ENCODE peak calls at places on chromosomes 5 and 9, in nine cellular contexts. X, P, T, N, A, C, L, O and M are unnamed samples.

GRCh38 chr9:126775926-126776325 is 28.9 kb upstream of the ZBTB43 start:
- DNase-seq in X (no peak), P (no peak), T (no peak), N (no peak), A (no peak), C (no peak), L (no peak), O (no peak), M (no peak)

GRCh38 chr9:138121438-138122050 is 244.0 kb downstream of the CACNA1B start:
- DNase-seq in X (no peak), P (no peak), T (no peak), N (no peak), A (no peak), C (no peak), L (no peak), O (no peak), M (no peak)

GRCh38 chr5:136192526-136193395 is at the start of gene SMIM32:
- DNase-seq in X (no peak), P (peak; percentile 4), T (no peak), N (no peak), A (no peak), C (no peak), L (peak; percentile 58), O (peak; percentile 4), M (peak; percentile 25)

GRCh38 chr5:124439609-124440008 is 306.8 kb downstream of the ZNF608 start:
- DNase-seq in X (no peak), P (no peak), T (no peak), N (no peak), A (no peak), C (no peak), L (no peak), O (no peak), M (no peak)

GRCh38 chr9:88694625-88695024 is 159.6 kb downstream of the NXNL2 start:
- DNase-seq in X (no peak), P (peak; percentile 28), T (peak; percentile 64), N (peak; percentile 37), A (no peak), C (no peak), L (no peak), O (no peak), M (no peak)

GRCh38 chr9:129109952-129110739 is 447 bp downstream of the CRAT start:
- DNase-seq in X (no peak), P (no peak), T (no peak), N (no peak), A (no peak), C (no peak), L (peak; percentile 74), O (no peak), M (no peak)

GRCh38 chr5:89301572-89302025 is 418.6 kb upstream of the MEF2C start:
- DNase-seq in X (no peak), P (no peak), T (no peak), N (no peak), A (no peak), C (peak; percentile 38), L (no peak), O (no peak), M (no peak)

GRCh38 chr5:132283423-132284043 is 10.7 kb upstream of the SLC22A4 start:
- DNase-seq in X (no peak), P (peak; percentile 73), T (peak; percentile 45), N (peak; percentile 67), A (no peak), C (peak; percentile 55), L (no peak), O (no peak), M (peak; percentile 62)

GRCh38 chr5:1276930-1277329 is 17.9 kb downstream of the TERT start:
- DNase-seq in X (no peak), P (no peak), T (no peak), N (no peak), A (no peak), C (no peak), L (no peak), O (no peak), M (no peak)

GRCh38 chr9:7549261-7549660 is 250.3 kb downstream of the DMAC1 start:
- DNase-seq in X (peak; percentile 1), P (no peak), T (no peak), N (no peak), A (no peak), C (no peak), L (no peak), O (no peak), M (no peak)

GRCh38 chr9:34505370-34506120 is 17.2 kb downstream of the ENHO start:
- DNase-seq in X (no peak), P (no peak), T (no peak), N (no peak), A (no peak), C (no peak), L (peak; percentile 32), O (no peak), M (no peak)

GRCh38 chr9:74577956-74578355 is 80.8 kb downstream of the RORB start:
- DNase-seq in X (peak; percentile 67), P (peak; percentile 3), T (peak; percentile 10), N (no peak), A (no peak), C (no peak), L (no peak), O (no peak), M (no peak)

GRCh38 chr5:56815657-56816545 is 552 bp downstream of the MAP3K1 start:
- DNase-seq in X (no peak), P (no peak), T (no peak), N (no peak), A (peak; percentile 32), C (peak; percentile 54), L (peak; percentile 68), O (peak; percentile 58), M (no peak)

GRCh38 chr9:128552744-128553221 is 396 bp downstream of the SPTAN1 start:
- DNase-seq in X (peak; percentile 36), P (peak; percentile 47), T (no peak), N (peak; percentile 30), A (peak; percentile 48), C (peak; percentile 69), L (peak; percentile 79), O (peak; percentile 78), M (no peak)

GRCh38 chr5:139426222-139426885 is 13.0 kb downstream of the DNAJC18 start:
- DNase-seq in X (no peak), P (peak; percentile 33), T (no peak), N (no peak), A (no peak), C (no peak), L (no peak), O (no peak), M (no peak)

GRCh38 chr5:44774279-44774880 is 34.4 kb upstream of the MRPS30 start:
- DNase-seq in X (peak; percentile 63), P (peak; percentile 66), T (peak; percentile 75), N (peak; percentile 62), A (peak; percentile 71), C (peak; percentile 59), L (no peak), O (no peak), M (peak; percentile 58)

GRCh38 chr9:33109850-33110595 is 33.5 kb upstream of the SMU1 start:
- DNase-seq in X (no peak), P (no peak), T (no peak), N (no peak), A (no peak), C (no peak), L (no peak), O (no peak), M (no peak)

GRCh38 chr9:20478780-20479179 is 143.5 kb downstream of the MLLT3 start:
- DNase-seq in X (no peak), P (no peak), T (no peak), N (no peak), A (no peak), C (no peak), L (no peak), O (no peak), M (no peak)

GRCh38 chr5:96312383-96312782 is 120.7 kb downstream of the PCSK1 start:
- DNase-seq in X (no peak), P (no peak), T (no peak), N (no peak), A (no peak), C (no peak), L (no peak), O (no peak), M (no peak)